ENCODE peak calls at places on chromosomes 12 and 14, in seven cellular contexts. One of them, this sample, is unnamed. For H3K27me3, the result is how much of the 10 kb centered on the place peaks cover.

GRCh38 chr14:61025239-61026223 is 44.5 kb downstream of the SLC38A6 start:
- DNase-seq in lower lobe of right lung: no peak
- DNase-seq in bronchial epithelial cell: peak
- DNase-seq in pancreas: peak
- DNase-seq in endothelial cell of umbilical vein: peak
- DNase-seq in spleen: peak
- DNase-seq in astrocyte: peak
- DNase-seq in this sample: peak

GRCh38 chr12:107372229-107372658 is 278.9 kb upstream of the CRY1 start:
- DNase-seq in lower lobe of right lung: no peak
- DNase-seq in bronchial epithelial cell: peak
- DNase-seq in pancreas: no peak
- DNase-seq in endothelial cell of umbilical vein: no peak
- DNase-seq in spleen: no peak
- DNase-seq in astrocyte: peak
- DNase-seq in this sample: no peak

GRCh38 chr12:114920828-114921579 is 237.0 kb upstream of the TBX3 start:
- DNase-seq in lower lobe of right lung: no peak
- DNase-seq in bronchial epithelial cell: no peak
- DNase-seq in pancreas: no peak
- DNase-seq in endothelial cell of umbilical vein: no peak
- DNase-seq in spleen: no peak
- DNase-seq in astrocyte: peak
- DNase-seq in this sample: no peak

GRCh38 chr12:14836336-14837210 is 6.8 kb downstream of the ART4 start:
- DNase-seq in lower lobe of right lung: no peak
- DNase-seq in bronchial epithelial cell: peak
- DNase-seq in pancreas: no peak
- DNase-seq in endothelial cell of umbilical vein: peak
- DNase-seq in spleen: no peak
- DNase-seq in astrocyte: peak
- DNase-seq in this sample: no peak

GRCh38 chr12:15842106-15842505 is 40.1 kb upstream of the STRAP start:
- DNase-seq in lower lobe of right lung: no peak
- DNase-seq in bronchial epithelial cell: peak
- DNase-seq in pancreas: no peak
- DNase-seq in endothelial cell of umbilical vein: no peak
- DNase-seq in spleen: no peak
- DNase-seq in astrocyte: peak
- DNase-seq in this sample: no peak

GRCh38 chr14:102209224-102209966 is 69.7 kb downstream of the WDR20 start:
- DNase-seq in lower lobe of right lung: no peak
- DNase-seq in bronchial epithelial cell: no peak
- DNase-seq in pancreas: no peak
- DNase-seq in endothelial cell of umbilical vein: no peak
- DNase-seq in spleen: peak
- DNase-seq in astrocyte: no peak
- DNase-seq in this sample: peak

GRCh38 chr12:76220980-76221379 is 127.2 kb downstream of the BBS10 start:
- DNase-seq in lower lobe of right lung: no peak
- DNase-seq in bronchial epithelial cell: no peak
- DNase-seq in pancreas: no peak
- DNase-seq in endothelial cell of umbilical vein: no peak
- DNase-seq in spleen: no peak
- DNase-seq in astrocyte: no peak
- DNase-seq in this sample: no peak

GRCh38 chr12:11892065-11892391 is 178.7 kb upstream of the BCL2L14 start:
- DNase-seq in lower lobe of right lung: no peak
- DNase-seq in bronchial epithelial cell: no peak
- DNase-seq in pancreas: no peak
- DNase-seq in endothelial cell of umbilical vein: peak
- DNase-seq in spleen: no peak
- DNase-seq in astrocyte: no peak
- DNase-seq in this sample: no peak

GRCh38 chr12:121060149-121061001 is 21.3 kb upstream of the OASL start:
- DNase-seq in lower lobe of right lung: peak
- DNase-seq in bronchial epithelial cell: peak
- DNase-seq in pancreas: no peak
- DNase-seq in endothelial cell of umbilical vein: peak
- DNase-seq in spleen: peak
- DNase-seq in astrocyte: no peak
- DNase-seq in this sample: peak

GRCh38 chr12:31900271-31900670 is 58.9 kb upstream of the RESF1 start:
- DNase-seq in lower lobe of right lung: no peak
- DNase-seq in bronchial epithelial cell: no peak
- DNase-seq in pancreas: no peak
- DNase-seq in endothelial cell of umbilical vein: no peak
- DNase-seq in spleen: no peak
- DNase-seq in astrocyte: no peak
- DNase-seq in this sample: no peak

GRCh38 chr14:103698380-103699260 is 16.6 kb downstream of the XRCC3 start:
- DNase-seq in lower lobe of right lung: peak
- DNase-seq in bronchial epithelial cell: peak
- DNase-seq in pancreas: peak
- DNase-seq in endothelial cell of umbilical vein: no peak
- DNase-seq in spleen: peak
- DNase-seq in astrocyte: no peak
- DNase-seq in this sample: no peak

GRCh38 chr14:66043921-66044320 is 442.2 kb upstream of the CCDC196 start:
- DNase-seq in lower lobe of right lung: no peak
- DNase-seq in bronchial epithelial cell: peak
- DNase-seq in pancreas: no peak
- DNase-seq in endothelial cell of umbilical vein: peak
- DNase-seq in spleen: no peak
- DNase-seq in astrocyte: no peak
- DNase-seq in this sample: no peak

GRCh38 chr12:132024758-132025157 is 75.0 kb downstream of the EP400 start:
- DNase-seq in lower lobe of right lung: no peak
- DNase-seq in bronchial epithelial cell: no peak
- DNase-seq in pancreas: no peak
- DNase-seq in endothelial cell of umbilical vein: no peak
- DNase-seq in spleen: no peak
- DNase-seq in astrocyte: no peak
- DNase-seq in this sample: no peak

GRCh38 chr12:113261847-113262470 is 40.7 kb downstream of the TPCN1 start:
- DNase-seq in lower lobe of right lung: no peak
- DNase-seq in bronchial epithelial cell: no peak
- DNase-seq in pancreas: no peak
- DNase-seq in endothelial cell of umbilical vein: no peak
- DNase-seq in spleen: no peak
- DNase-seq in astrocyte: no peak
- DNase-seq in this sample: no peak

GRCh38 chr12:80282761-80283160 is 161.3 kb upstream of the PTPRQ start:
- DNase-seq in lower lobe of right lung: no peak
- DNase-seq in bronchial epithelial cell: peak
- DNase-seq in pancreas: no peak
- DNase-seq in endothelial cell of umbilical vein: no peak
- DNase-seq in spleen: no peak
- DNase-seq in astrocyte: no peak
- DNase-seq in this sample: no peak

GRCh38 chr14:50520947-50521815 is 11.2 kb downstream of the MAP4K5 start:
- DNase-seq in lower lobe of right lung: no peak
- DNase-seq in bronchial epithelial cell: peak
- DNase-seq in pancreas: peak
- DNase-seq in endothelial cell of umbilical vein: peak
- DNase-seq in spleen: no peak
- DNase-seq in astrocyte: peak
- DNase-seq in this sample: no peak

DNA sequence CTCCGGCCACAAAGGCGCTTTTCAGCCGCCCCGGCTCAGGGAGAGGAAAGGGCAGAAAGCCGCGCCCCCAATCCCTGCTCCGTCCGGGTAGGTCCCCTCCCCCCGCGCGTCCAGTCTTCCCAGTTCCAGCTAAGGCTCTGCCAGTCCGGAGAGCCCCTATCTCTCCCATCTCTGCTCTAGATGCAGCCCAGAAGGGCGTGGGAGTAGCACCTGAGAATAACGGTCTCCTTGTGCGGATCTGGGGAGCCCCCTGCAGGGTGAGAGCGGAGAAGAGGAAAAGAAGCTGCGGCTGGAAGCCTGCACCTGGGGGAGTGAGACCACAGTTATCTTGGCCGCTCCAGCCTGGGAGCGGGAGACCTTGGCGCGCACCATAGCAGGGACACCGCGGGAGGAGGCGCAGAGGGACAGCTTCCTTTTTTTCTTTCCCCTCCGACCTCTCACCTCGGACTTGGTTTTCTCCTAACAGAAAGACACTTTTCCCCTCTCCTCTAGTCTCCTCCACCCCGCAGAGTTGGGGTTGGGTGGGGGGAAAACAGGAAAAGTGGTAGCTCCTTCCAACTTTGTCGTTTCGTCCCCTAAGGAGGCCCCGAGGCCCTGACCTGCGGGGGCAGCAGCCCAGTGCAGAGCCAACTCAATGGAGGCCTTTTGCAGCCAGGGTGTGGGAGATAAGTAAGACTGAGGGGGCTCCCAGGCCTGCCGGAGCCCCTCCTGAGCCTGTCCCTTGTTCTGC is 2.4 kb downstream of the DHH start:
- DNase-seq in lower lobe of right lung: no peak
- DNase-seq in bronchial epithelial cell: no peak
- DNase-seq in pancreas: no peak
- DNase-seq in endothelial cell of umbilical vein: peak
- DNase-seq in spleen: peak
- DNase-seq in astrocyte: no peak
- DNase-seq in this sample: peak
- H3K27me3 ChIP-seq in lower lobe of right lung: half or more
- H3K27me3 ChIP-seq in bronchial epithelial cell: under half
- H3K27me3 ChIP-seq in pancreas: under half
- H3K27me3 ChIP-seq in endothelial cell of umbilical vein: under half
- H3K27me3 ChIP-seq in spleen: half or more
- H3K27me3 ChIP-seq in astrocyte: half or more
- H3K27me3 ChIP-seq in this sample: under half

DNA sequence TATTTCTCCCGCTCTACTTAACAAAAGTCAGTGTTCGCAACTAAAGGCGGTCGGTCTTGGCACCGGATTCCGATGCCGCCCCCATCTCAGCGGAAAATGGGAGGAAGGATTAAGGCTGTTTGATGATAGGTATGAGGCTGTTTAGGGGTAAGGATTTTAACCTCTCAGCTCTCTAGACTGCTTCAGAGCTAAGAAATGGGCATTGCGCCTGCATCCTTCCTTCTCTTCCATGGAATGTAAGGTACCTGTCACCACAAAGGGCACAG is 1.4 kb downstream of the COCH start:
- DNase-seq in lower lobe of right lung: no peak
- DNase-seq in bronchial epithelial cell: no peak
- DNase-seq in pancreas: no peak
- DNase-seq in endothelial cell of umbilical vein: no peak
- DNase-seq in spleen: no peak
- DNase-seq in astrocyte: no peak
- DNase-seq in this sample: no peak
- H3K4me3 ChIP-seq in lower lobe of right lung: no peak
- H3K4me3 ChIP-seq in bronchial epithelial cell: no peak
- H3K4me3 ChIP-seq in pancreas: no peak
- H3K4me3 ChIP-seq in endothelial cell of umbilical vein: no peak
- H3K4me3 ChIP-seq in spleen: no peak
- H3K4me3 ChIP-seq in astrocyte: no peak
- H3K4me3 ChIP-seq in this sample: no peak

DNA sequence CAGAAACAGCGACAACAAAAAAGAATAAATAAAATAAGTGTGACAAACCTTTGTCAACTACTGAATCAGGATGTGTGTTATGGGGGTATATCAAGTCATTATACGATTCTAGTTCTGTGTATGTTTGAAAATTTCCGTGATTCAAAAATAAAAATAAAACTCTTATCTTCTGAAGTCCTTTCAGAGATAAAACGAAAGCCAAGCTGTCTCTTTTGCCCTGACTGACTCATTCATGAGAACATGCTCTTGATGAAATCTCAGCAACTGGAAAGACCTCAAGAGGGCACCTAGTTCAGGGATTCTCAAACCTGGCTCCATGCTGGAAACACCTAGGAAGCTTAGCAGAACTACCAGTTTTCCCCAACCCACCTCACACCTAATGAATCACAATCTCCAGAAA is 9.2 kb downstream of the FOXN3 start:
- DNase-seq in lower lobe of right lung: no peak
- DNase-seq in bronchial epithelial cell: peak
- DNase-seq in pancreas: no peak
- DNase-seq in endothelial cell of umbilical vein: no peak
- DNase-seq in spleen: no peak
- DNase-seq in astrocyte: no peak
- DNase-seq in this sample: no peak
- TF ChIP-seq CTCF in lower lobe of right lung: no peak
- TF ChIP-seq CTCF in bronchial epithelial cell: no peak
- TF ChIP-seq CTCF in pancreas: no peak
- TF ChIP-seq CTCF in endothelial cell of umbilical vein: no peak
- TF ChIP-seq CTCF in spleen: no peak
- TF ChIP-seq CTCF in astrocyte: no peak
- TF ChIP-seq CTCF in this sample: no peak

DNA sequence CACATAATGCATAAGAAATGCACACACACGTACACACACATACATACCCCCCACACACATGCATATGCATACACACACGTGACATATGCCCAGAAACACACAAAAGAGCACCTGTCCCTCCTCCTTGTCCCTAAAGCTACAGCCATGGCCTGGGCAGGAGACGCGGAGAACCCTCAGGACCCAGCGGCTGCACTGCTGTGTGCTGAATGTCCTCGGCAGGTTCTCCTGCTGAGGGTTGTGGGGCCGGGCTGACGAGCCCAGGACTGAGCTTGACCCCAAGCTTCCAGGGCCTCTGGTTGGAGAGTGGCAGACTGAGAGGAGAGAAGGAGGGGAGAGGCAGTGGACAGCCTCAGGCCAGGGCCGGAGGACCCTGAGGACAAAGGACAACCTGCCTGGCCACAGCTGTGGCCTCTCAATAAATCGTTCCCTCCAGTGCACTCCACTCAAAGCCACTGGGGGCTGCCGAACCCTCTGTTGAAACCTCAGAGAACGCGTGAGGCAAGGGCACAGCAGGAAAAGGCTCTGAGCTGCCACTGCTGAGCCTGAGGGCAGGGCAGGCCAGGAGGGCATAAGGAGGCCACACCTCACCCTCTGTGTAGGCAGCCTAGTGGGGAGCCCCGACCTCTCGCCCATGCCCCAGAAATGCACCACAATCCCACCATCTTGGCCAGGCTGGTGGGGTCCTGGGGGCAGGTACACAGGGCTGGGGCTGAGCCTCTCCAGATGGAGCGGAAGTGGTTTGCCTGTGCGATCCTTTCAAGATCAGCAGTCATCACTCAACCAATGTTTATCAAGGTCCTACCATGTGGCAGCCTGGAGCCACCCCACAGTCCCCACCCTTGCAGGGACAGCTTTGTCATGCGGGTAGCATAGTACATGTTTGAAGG is 3.1 kb downstream of the CACNA2D4 start:
- DNase-seq in lower lobe of right lung: peak
- DNase-seq in bronchial epithelial cell: no peak
- DNase-seq in pancreas: no peak
- DNase-seq in endothelial cell of umbilical vein: no peak
- DNase-seq in spleen: peak
- DNase-seq in astrocyte: no peak
- DNase-seq in this sample: no peak
- H3K27me3 ChIP-seq in lower lobe of right lung: under half
- H3K27me3 ChIP-seq in bronchial epithelial cell: under half
- H3K27me3 ChIP-seq in pancreas: under half
- H3K27me3 ChIP-seq in endothelial cell of umbilical vein: under half
- H3K27me3 ChIP-seq in spleen: under half
- H3K27me3 ChIP-seq in astrocyte: under half
- H3K27me3 ChIP-seq in this sample: under half

GRCh38 chr14:22587247-22587646 is 1.8 kb downstream of the DAD1 start:
- DNase-seq in lower lobe of right lung: no peak
- DNase-seq in bronchial epithelial cell: no peak
- DNase-seq in pancreas: no peak
- DNase-seq in endothelial cell of umbilical vein: no peak
- DNase-seq in spleen: no peak
- DNase-seq in astrocyte: no peak
- DNase-seq in this sample: no peak
- H3K4me3 ChIP-seq in lower lobe of right lung: no peak
- H3K4me3 ChIP-seq in bronchial epithelial cell: no peak
- H3K4me3 ChIP-seq in pancreas: peak
- H3K4me3 ChIP-seq in endothelial cell of umbilical vein: no peak
- H3K4me3 ChIP-seq in spleen: no peak
- H3K4me3 ChIP-seq in astrocyte: peak
- H3K4me3 ChIP-seq in this sample: no peak

This sample was measured in Caco-2.